ENCODE peak calls at places on chromosome 2, in eight cellular contexts. X, S, J, H, B, D, K and M are unnamed samples.

GRCh38 chr2:6186332-6187100 is 494.3 kb downstream of the SOX11 start:
- DNase-seq in X (no peak), S (no peak), J (no peak), H (peak), B (peak), D (no peak), K (no peak), M (no peak)

GRCh38 chr2:145344076-145344724 is 824.3 kb upstream of the ZEB2 start:
- DNase-seq in X (no peak), S (no peak), J (no peak), H (no peak), B (peak), D (no peak), K (no peak), M (no peak)

GRCh38 chr2:904243-905024 is 46.2 kb upstream of the SNTG2 start:
- DNase-seq in X (peak), S (no peak), J (no peak), H (no peak), B (no peak), D (no peak), K (peak), M (no peak)

GRCh38 chr2:71250945-71251344 is 24.0 kb upstream of the PAIP2B start:
- DNase-seq in X (no peak), S (no peak), J (no peak), H (no peak), B (no peak), D (no peak), K (no peak), M (no peak)

GRCh38 chr2:134288814-134289213 is 34.9 kb downstream of the MGAT5 start:
- DNase-seq in X (no peak), S (no peak), J (no peak), H (no peak), B (no peak), D (no peak), K (no peak), M (no peak)

GRCh38 chr2:134300585-134300984 is 46.7 kb downstream of the MGAT5 start:
- DNase-seq in X (no peak), S (no peak), J (no peak), H (no peak), B (no peak), D (no peak), K (no peak), M (no peak)

GRCh38 chr2:60886962-60887361 is 5.6 kb downstream of the REL start:
- DNase-seq in X (no peak), S (no peak), J (no peak), H (no peak), B (no peak), D (no peak), K (no peak), M (no peak)

GRCh38 chr2:28447943-28448737 is 47.7 kb upstream of the PLB1 start:
- DNase-seq in X (no peak), S (no peak), J (no peak), H (no peak), B (peak), D (no peak), K (no peak), M (no peak)

GRCh38 chr2:217106650-217107014 is 246.8 kb upstream of the TNP1 start:
- DNase-seq in X (no peak), S (no peak), J (no peak), H (no peak), B (peak), D (no peak), K (no peak), M (no peak)

GRCh38 chr2:227464851-227465250 is 7.1 kb upstream of the AGFG1 start:
- DNase-seq in X (no peak), S (no peak), J (no peak), H (no peak), B (no peak), D (no peak), K (peak), M (no peak)

GRCh38 chr2:71713581-71714580 is 260.5 kb downstream of the DYSF start:
- DNase-seq in X (no peak), S (no peak), J (no peak), H (no peak), B (no peak), D (no peak), K (no peak), M (no peak)

GRCh38 chr2:181281206-181281832 is 175.9 kb upstream of the ITGA4 start:
- DNase-seq in X (no peak), S (no peak), J (no peak), H (no peak), B (no peak), D (peak), K (no peak), M (no peak)

GRCh38 chr2:200618590-200619021 is 32.8 kb downstream of the AOX1 start:
- DNase-seq in X (peak), S (no peak), J (no peak), H (no peak), B (peak), D (no peak), K (no peak), M (no peak)

GRCh38 chr2:127348421-127349000 is 39.3 kb downstream of the MAP3K2 start:
- DNase-seq in X (no peak), S (no peak), J (no peak), H (no peak), B (no peak), D (no peak), K (no peak), M (no peak)

GRCh38 chr2:223815186-223815883 is 22.0 kb downstream of the AP1S3 start:
- DNase-seq in X (no peak), S (no peak), J (peak), H (no peak), B (peak), D (no peak), K (no peak), M (no peak)

GRCh38 chr2:230346921-230347533 is 20.0 kb downstream of the SP140L start:
- DNase-seq in X (no peak), S (no peak), J (no peak), H (no peak), B (no peak), D (no peak), K (no peak), M (no peak)

GRCh38 chr2:75276093-75277055 is 77.1 kb upstream of the TACR1 start:
- DNase-seq in X (no peak), S (no peak), J (peak), H (no peak), B (peak), D (no peak), K (peak), M (no peak)

GRCh38 chr2:17441055-17441771 is 77.0 kb downstream of the RAD51AP2 start:
- DNase-seq in X (no peak), S (no peak), J (no peak), H (no peak), B (peak), D (peak), K (no peak), M (no peak)

GRCh38 chr2:38597115-38597514 is 5.6 kb downstream of the HNRNPLL start:
- DNase-seq in X (no peak), S (no peak), J (no peak), H (no peak), B (no peak), D (no peak), K (no peak), M (no peak)

GRCh38 chr2:31997653-31998052 is 13.2 kb downstream of the MEMO1 start:
- DNase-seq in X (no peak), S (no peak), J (no peak), H (no peak), B (peak), D (no peak), K (no peak), M (no peak)

GRCh38 chr2:207706936-207707860 is 4.2 kb upstream of the CCNYL1 start:
- DNase-seq in X (no peak), S (no peak), J (no peak), H (no peak), B (no peak), D (no peak), K (peak), M (no peak)

GRCh38 chr2:40436093-40436475 is 15.8 kb downstream of the SLC8A1 start:
- DNase-seq in X (no peak), S (no peak), J (no peak), H (no peak), B (no peak), D (no peak), K (no peak), M (no peak)

GRCh38 chr2:238415036-238415764 is 11.5 kb upstream of the ASB1 start:
- DNase-seq in X (no peak), S (no peak), J (no peak), H (no peak), B (no peak), D (no peak), K (peak), M (no peak)

GRCh38 chr2:78940998-78941397 is 84.5 kb upstream of the REG3G start:
- DNase-seq in X (no peak), S (no peak), J (peak), H (no peak), B (no peak), D (no peak), K (no peak), M (no peak)

GRCh38 chr2:124063596-124063995 is 38.5 kb downstream of the CNTNAP5 start:
- DNase-seq in X (no peak), S (no peak), J (no peak), H (no peak), B (no peak), D (no peak), K (no peak), M (no peak)

GRCh38 chr2:126719191-126720030 is 63.5 kb downstream of the GYPC start:
- DNase-seq in X (no peak), S (no peak), J (no peak), H (peak), B (no peak), D (no peak), K (no peak), M (peak)

GRCh38 chr2:121748202-121748601 is 7.2 kb upstream of the TSN start:
- DNase-seq in X (no peak), S (no peak), J (no peak), H (no peak), B (peak), D (no peak), K (peak), M (no peak)

GRCh38 chr2:196949116-196949515 is 22.6 kb upstream of the PGAP1 start:
- DNase-seq in X (no peak), S (no peak), J (no peak), H (no peak), B (no peak), D (no peak), K (no peak), M (no peak)

GRCh38 chr2:170930132-170931109 is 1.4 kb downstream of the GORASP2 start:
- DNase-seq in X (peak), S (peak), J (peak), H (no peak), B (peak), D (peak), K (peak), M (no peak)

GRCh38 chr2:1769703-1770422 is 25.5 kb upstream of the PXDN start:
- DNase-seq in X (peak), S (peak), J (peak), H (peak), B (peak), D (no peak), K (peak), M (peak)

GRCh38 chr2:36058953-36059352 is 296.6 kb upstream of the CRIM1 start:
- DNase-seq in X (no peak), S (no peak), J (no peak), H (no peak), B (no peak), D (no peak), K (no peak), M (peak)

GRCh38 chr2:206316141-206316540 is 41.7 kb downstream of the ZDBF2 start:
- DNase-seq in X (no peak), S (no peak), J (no peak), H (no peak), B (no peak), D (no peak), K (no peak), M (no peak)